ENCODE peak calls at places on chromosomes 5 and 9, in five cellular contexts. V is T1000; M is NCI-H1092 treated with DMSO at 0.1 percent for 48 hours; D is stimulated activated CD4-positive, alpha-beta T cell treated with anti-CD3 and anti-CD28 coated beads, Interleukin-1b, Interleukin-23, amount 100 ng/mL, for 1 hour; I is effector CD4-positive, alpha-beta T cell. K is an unnamed sample.

GRCh38 chr5:122323132-122323548 is 11.1 kb downstream of the SNCAIP start:
- DNase-seq in V (no peak), M (no peak), D (no peak), I (no peak), K (no peak)

GRCh38 chr9:124708633-124709032 is 62.5 kb downstream of the NR6A1 start:
- DNase-seq in V (peak), M (no peak), D (no peak), I (no peak), K (no peak)

GRCh38 chr5:2746642-2747041 is 4.8 kb downstream of the IRX2 start:
- DNase-seq in V (no peak), M (peak), D (no peak), I (no peak), K (no peak)

GRCh38 chr9:16653491-16654407 is 216.7 kb downstream of the BNC2 start:
- DNase-seq in V (no peak), M (peak), D (no peak), I (no peak), K (no peak)

GRCh38 chr9:121736147-121736721 is 84.8 kb downstream of the DAB2IP start:
- DNase-seq in V (no peak), M (no peak), D (no peak), I (no peak), K (no peak)

GRCh38 chr9:14342746-14343145 is 28.8 kb upstream of the NFIB start:
- DNase-seq in V (no peak), M (no peak), D (no peak), I (no peak), K (no peak)

GRCh38 chr9:117044241-117044640 is 357.1 kb downstream of the TRIM32 start:
- DNase-seq in V (no peak), M (no peak), D (no peak), I (no peak), K (no peak)

GRCh38 chr9:124282442-124283231 is 24.9 kb downstream of the NEK6 start:
- DNase-seq in V (no peak), M (no peak), D (no peak), I (no peak), K (peak)

GRCh38 chr9:84617415-84617814 is 52.1 kb upstream of the NTRK2 start:
- DNase-seq in V (no peak), M (peak), D (no peak), I (no peak), K (no peak)

GRCh38 chr5:68548959-68549676 is 333.6 kb downstream of the PIK3R1 start:
- DNase-seq in V (peak), M (no peak), D (no peak), I (no peak), K (peak)

GRCh38 chr5:4099401-4099800 is 503.8 kb downstream of the IRX1 start:
- DNase-seq in V (no peak), M (no peak), D (no peak), I (no peak), K (no peak)

GRCh38 chr9:119868694-119869093 is 499.5 kb upstream of the BRINP1 start:
- DNase-seq in V (no peak), M (peak), D (no peak), I (no peak), K (no peak)

GRCh38 chr5:113271015-113271414 is 163.8 kb downstream of the TSSK1B start:
- DNase-seq in V (no peak), M (no peak), D (no peak), I (no peak), K (no peak)

GRCh38 chr5:56088967-56089829 is 94.4 kb upstream of the IL6ST start:
- DNase-seq in V (no peak), M (no peak), D (no peak), I (no peak), K (no peak)

GRCh38 chr9:68546596-68547390 is 6.1 kb upstream of the TMEM252 start:
- DNase-seq in V (no peak), M (no peak), D (no peak), I (no peak), K (peak)